ENCODE peak calls at places on chromosome 3, in five cellular contexts. H is PC-3, Z is Peyer's patch, L is upper lobe of left lung, E is endothelial cell of umbilical vein. Y is an unnamed sample. For H3K4me1, the result is how much of the 10 kb centered on the place peaks cover.

GRCh38 chr3:66353530-66353929 is 132.7 kb downstream of the SLC25A26 start:
- DNase-seq in L (no peak), H (no peak), E (no peak), Z (no peak), Y (no peak)

GRCh38 chr3:32937331-32937730 is 14.1 kb upstream of the CCR4 start:
- DNase-seq in H (peak), L (no peak), E (no peak), Z (no peak), Y (no peak)

GRCh38 chr3:136343446-136343845 is 93.3 kb downstream of the PCCB start:
- DNase-seq in E (no peak), Z (no peak), H (no peak), L (no peak), Y (no peak)

GRCh38 chr3:128468285-128468790 is 1.6 kb upstream of the DNAJB8 start:
- DNase-seq in Z (no peak), H (no peak), E (no peak), L (peak), Y (no peak)

GRCh38 chr3:114686624-114687023 is 392.8 kb downstream of the TIGIT start:
- DNase-seq in Z (no peak), H (no peak), L (no peak), E (peak), Y (no peak)

GRCh38 chr3:78506581-78507195 is 1261.1 kb downstream of the ROBO1 start:
- DNase-seq in E (no peak), L (no peak), Z (no peak), H (peak), Y (peak)

GRCh38 chr3:120348065-120348980 is 831 bp downstream of the LRRC58 start:
- DNase-seq in Z (no peak), H (peak), L (no peak), E (peak), Y (peak)

GRCh38 chr3:49901351-49902339 is 2.0 kb downstream of the MST1R start:
- DNase-seq in H (peak), Z (no peak), L (no peak), E (no peak), Y (peak)

GRCh38 chr3:127137113-127137512 is 55.8 kb upstream of the PRR23E start:
- DNase-seq in Z (no peak), E (no peak), L (no peak), H (no peak), Y (no peak)

GRCh38 chr3:194736896-194737600 is 51.4 kb downstream of the FAM43A start:
- DNase-seq in H (no peak), L (no peak), Z (no peak), E (no peak), Y (no peak)

GRCh38 chr3:194738254-194739093 is 52.8 kb downstream of the FAM43A start:
- DNase-seq in Z (no peak), H (peak), L (no peak), E (peak), Y (no peak)

GRCh38 chr3:194732617-194733016 is 46.9 kb downstream of the FAM43A start:
- DNase-seq in E (no peak), Z (no peak), H (no peak), L (no peak), Y (no peak)

GRCh38 chr3:194739498-194740284 is 54.0 kb downstream of the FAM43A start:
- DNase-seq in Z (no peak), L (no peak), E (peak), H (peak), Y (no peak)

DNA sequence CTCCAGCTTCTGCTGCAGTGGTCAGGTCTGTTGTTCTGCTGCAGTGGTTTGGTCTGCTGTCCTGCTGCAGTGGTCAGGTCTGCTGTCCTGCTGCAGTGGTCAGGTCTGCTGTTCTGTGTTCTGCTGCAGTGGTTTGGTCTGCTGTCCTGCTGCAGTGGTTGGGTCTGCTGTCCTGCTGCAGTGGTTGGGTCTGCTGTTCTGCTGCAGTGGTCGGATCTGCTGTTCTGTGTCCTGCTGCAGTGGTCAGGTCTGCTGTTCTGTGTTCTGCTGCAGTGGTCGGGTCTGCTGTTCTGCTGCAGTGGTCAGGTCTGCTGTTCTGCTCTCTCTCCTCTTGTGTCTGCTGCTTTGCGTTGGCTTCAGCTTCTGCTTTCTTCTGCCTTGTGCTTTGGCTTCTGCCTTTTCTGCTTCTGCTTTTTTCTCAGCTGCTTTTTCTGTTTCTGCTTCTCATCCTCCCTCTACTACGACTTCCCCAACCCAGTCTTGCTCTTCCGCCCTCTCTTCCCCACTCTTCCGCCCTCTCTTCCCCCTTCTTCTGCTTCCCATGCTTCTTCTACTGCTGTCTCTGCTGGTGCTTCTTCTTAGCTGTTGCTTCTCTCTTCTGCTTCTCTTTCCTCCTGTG is 50.7 kb downstream of the FAM43A start:
- DNase-seq in Z (no peak), E (no peak), L (no peak), H (no peak), Y (no peak)
- H3K27ac ChIP-seq in Z (peak), E (no peak), L (no peak), H (no peak), Y (no peak)

DNA sequence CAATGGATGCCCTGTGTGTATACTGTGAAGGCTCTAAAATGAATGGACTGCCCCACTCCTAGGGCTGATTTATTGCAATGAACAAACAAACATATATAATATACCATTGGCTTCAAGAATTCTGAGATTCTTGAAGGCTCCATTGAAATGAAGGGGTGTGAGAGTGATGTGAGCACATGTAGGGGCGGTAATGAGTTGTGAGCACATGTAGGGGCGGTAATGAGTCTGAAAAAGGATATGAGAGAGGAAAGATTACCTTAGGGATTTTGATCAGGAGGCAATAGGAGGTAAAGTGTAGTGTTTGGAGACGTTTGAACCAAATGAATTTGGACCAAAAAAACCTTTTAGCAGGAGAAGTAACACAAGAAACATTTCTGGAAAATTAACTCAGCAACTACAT is 3.7 kb downstream of the FAM162A start:
- DNase-seq in Z (no peak), H (no peak), L (no peak), E (no peak), Y (no peak)
- TF ChIP-seq CTCF in Z (no peak), H (no peak), L (no peak), E (no peak), Y (no peak)

DNA sequence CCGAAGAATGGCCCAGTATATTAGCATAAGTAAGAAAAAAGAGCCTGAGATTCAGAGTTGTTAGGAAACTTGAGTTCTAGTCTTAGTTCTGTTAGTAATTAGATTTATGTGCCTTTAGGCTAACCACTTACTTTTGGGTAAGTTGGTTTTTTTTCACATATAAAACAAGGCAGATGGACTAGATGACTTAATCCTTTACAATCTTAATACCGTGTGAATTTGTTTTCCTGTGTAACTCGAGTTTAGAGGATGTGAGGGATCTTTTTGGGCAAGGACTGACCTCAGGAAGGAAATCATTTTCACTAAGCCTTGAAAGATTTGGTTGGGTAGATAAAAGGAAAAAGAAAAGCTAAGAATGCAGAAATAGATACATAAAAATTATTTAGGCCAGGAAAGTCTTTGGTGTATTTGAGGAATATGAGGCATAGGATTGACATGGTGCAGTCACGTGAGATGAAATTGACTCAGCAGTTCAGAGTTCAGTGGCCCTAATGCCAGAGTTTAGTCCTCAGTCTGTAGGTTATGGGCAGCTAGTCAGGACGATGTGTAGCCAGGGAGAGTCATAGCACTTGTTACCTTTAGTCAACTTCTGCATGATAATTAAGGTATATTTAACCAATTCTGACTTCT is 34.6 kb downstream of the PAK2 start:
- DNase-seq in H (no peak), E (peak), Z (no peak), L (no peak), Y (peak)
- H3K4me1 ChIP-seq in H (under half), E (under half), Z (under half), L (under half), Y (under half)

GRCh38 chr3:52453496-52454234 is at the start of gene TNNC1:
- DNase-seq in H (no peak), E (no peak), L (peak), Z (peak), Y (no peak)
- H3K27ac ChIP-seq in H (no peak), E (peak), L (peak), Z (peak), Y (no peak)

GRCh38 chr3:132721479-132722164 is 587 bp downstream of the NPHP3 start:
- DNase-seq in Z (no peak), E (no peak), H (peak), L (peak), Y (peak)
- TF ChIP-seq CTCF in Z (no peak), E (peak), H (no peak), L (peak), Y (no peak)

GRCh38 chr3:11555823-11556222 is 87.9 kb downstream of the VGLL4 start:
- DNase-seq in L (peak), H (no peak), Z (peak), E (no peak), Y (no peak)

GRCh38 chr3:11556851-11557644 is 86.7 kb downstream of the VGLL4 start:
- DNase-seq in E (peak), L (peak), H (no peak), Z (no peak), Y (no peak)

GRCh38 chr3:11555211-11555782 is 88.4 kb downstream of the VGLL4 start:
- DNase-seq in L (peak), E (no peak), H (no peak), Z (peak), Y (no peak)

GRCh38 chr3:11554666-11555065 is 89.0 kb downstream of the VGLL4 start:
- DNase-seq in E (no peak), Z (peak), H (no peak), L (no peak), Y (no peak)

GRCh38 chr3:11556234-11556633 is 87.5 kb downstream of the VGLL4 start:
- DNase-seq in Z (no peak), L (peak), E (no peak), H (no peak), Y (no peak)
- H3K4me1 ChIP-seq in Z (under half), L (under half), E (under half), H (under half), Y (under half)

GRCh38 chr3:188248036-188248561 is 94.1 kb downstream of the LPP start:
- DNase-seq in L (no peak), E (no peak), H (no peak), Z (no peak), Y (no peak)
- H3K27ac ChIP-seq in L (no peak), E (no peak), H (no peak), Z (no peak), Y (no peak)

GRCh38 chr3:27326949-27327582 is 42.1 kb downstream of the NEK10 start:
- DNase-seq in L (no peak), Z (no peak), E (no peak), H (no peak), Y (no peak)

GRCh38 chr3:27324695-27325094 is 44.5 kb downstream of the NEK10 start:
- DNase-seq in L (no peak), H (peak), E (no peak), Z (no peak), Y (no peak)

GRCh38 chr3:27325419-27325818 is 43.8 kb downstream of the NEK10 start:
- DNase-seq in E (no peak), Z (no peak), H (no peak), L (no peak), Y (no peak)

GRCh38 chr3:27323087-27323570 is 46.1 kb downstream of the NEK10 start:
- DNase-seq in H (no peak), Z (no peak), L (no peak), E (no peak), Y (no peak)

DNA sequence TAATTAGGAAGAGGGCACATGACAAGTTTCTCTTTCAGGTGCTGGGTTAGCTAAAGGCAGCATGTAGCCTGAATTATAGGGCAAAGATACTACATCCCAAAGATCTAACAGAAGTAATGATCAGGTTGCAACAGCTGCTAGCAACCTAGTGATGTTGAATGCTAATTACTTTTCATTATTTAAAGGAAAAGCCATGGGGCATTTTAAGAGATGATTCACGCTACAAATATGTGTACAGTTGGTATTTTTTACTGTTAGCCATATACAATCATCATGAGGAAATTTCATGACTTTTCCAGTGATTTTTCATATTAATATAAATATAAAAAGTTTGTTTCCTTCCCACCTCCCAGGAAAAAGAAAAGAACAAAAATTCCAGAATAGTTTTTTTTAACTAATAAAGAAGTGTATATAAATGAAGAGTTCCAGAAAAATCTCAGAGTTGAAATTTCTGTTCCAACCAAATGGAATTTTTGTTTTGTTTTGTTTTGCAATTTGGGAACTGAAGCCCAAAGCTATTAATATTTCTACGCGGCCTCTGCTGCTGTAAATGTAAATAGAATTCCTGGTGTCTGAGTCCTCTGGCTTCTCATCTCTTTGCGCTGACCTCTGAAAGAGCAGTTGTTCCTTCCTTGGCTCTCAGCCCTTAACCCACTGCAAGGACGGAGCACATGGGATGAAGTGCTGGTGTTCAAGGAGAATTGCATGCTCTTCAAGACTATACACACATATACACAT is 42.8 kb downstream of the NEK10 start:
- DNase-seq in Z (no peak), E (peak), L (no peak), H (peak), Y (no peak)
- TF ChIP-seq CTCF in Z (no peak), E (no peak), L (no peak), H (no peak), Y (no peak)